ENCODE peak calls at places on chromosomes 13 and 19, in six cellular contexts. One of them, this sample, is unnamed.

GRCh38 chr13:30510091-30510490 is 44.4 kb upstream of the HMGB1 start:
- DNase-seq in activated naive CD4-positive, alpha-beta T cell: no peak
- DNase-seq in lung: no peak
- DNase-seq in neuronal stem cell: no peak
- DNase-seq in activated effector memory CD4-positive, alpha-beta T cell treated with Interleukin-2 at 50 U/mL for 16 hours: no peak
- DNase-seq in activated T-cell treated with anti-CD3 and anti-CD28 coated beads for 1 hour: no peak
- DNase-seq in this sample: no peak

GRCh38 chr19:46728693-46729339 is 11.9 kb upstream of the PRKD2 start:
- DNase-seq in neuronal stem cell: peak
- DNase-seq in activated naive CD4-positive, alpha-beta T cell: peak
- DNase-seq in activated effector memory CD4-positive, alpha-beta T cell treated with Interleukin-2 at 50 U/mL for 16 hours: peak
- DNase-seq in activated T-cell treated with anti-CD3 and anti-CD28 coated beads for 1 hour: peak
- DNase-seq in lung: peak
- DNase-seq in this sample: peak

GRCh38 chr13:53781941-53782340 is 753.3 kb downstream of the OLFM4 start:
- DNase-seq in lung: no peak
- DNase-seq in activated T-cell treated with anti-CD3 and anti-CD28 coated beads for 1 hour: no peak
- DNase-seq in activated naive CD4-positive, alpha-beta T cell: no peak
- DNase-seq in neuronal stem cell: peak
- DNase-seq in activated effector memory CD4-positive, alpha-beta T cell treated with Interleukin-2 at 50 U/mL for 16 hours: no peak
- DNase-seq in this sample: no peak

GRCh38 chr13:112965103-112965502 is 3.9 kb upstream of the MCF2L start:
- DNase-seq in activated naive CD4-positive, alpha-beta T cell: no peak
- DNase-seq in neuronal stem cell: no peak
- DNase-seq in activated T-cell treated with anti-CD3 and anti-CD28 coated beads for 1 hour: no peak
- DNase-seq in activated effector memory CD4-positive, alpha-beta T cell treated with Interleukin-2 at 50 U/mL for 16 hours: no peak
- DNase-seq in lung: no peak
- DNase-seq in this sample: no peak

GRCh38 chr19:54333586-54334298 is 5.2 kb downstream of the LILRA4 start:
- DNase-seq in lung: no peak
- DNase-seq in neuronal stem cell: no peak
- DNase-seq in activated T-cell treated with anti-CD3 and anti-CD28 coated beads for 1 hour: no peak
- DNase-seq in activated naive CD4-positive, alpha-beta T cell: no peak
- DNase-seq in activated effector memory CD4-positive, alpha-beta T cell treated with Interleukin-2 at 50 U/mL for 16 hours: no peak
- DNase-seq in this sample: no peak

GRCh38 chr13:86368924-86369323 is 569.7 kb upstream of the SLITRK6 start:
- DNase-seq in neuronal stem cell: no peak
- DNase-seq in activated effector memory CD4-positive, alpha-beta T cell treated with Interleukin-2 at 50 U/mL for 16 hours: no peak
- DNase-seq in lung: no peak
- DNase-seq in activated naive CD4-positive, alpha-beta T cell: no peak
- DNase-seq in activated T-cell treated with anti-CD3 and anti-CD28 coated beads for 1 hour: no peak
- DNase-seq in this sample: no peak

GRCh38 chr13:112782433-112783010 is 92.7 kb downstream of the ATP11A start:
- DNase-seq in activated effector memory CD4-positive, alpha-beta T cell treated with Interleukin-2 at 50 U/mL for 16 hours: no peak
- DNase-seq in neuronal stem cell: no peak
- DNase-seq in activated T-cell treated with anti-CD3 and anti-CD28 coated beads for 1 hour: no peak
- DNase-seq in activated naive CD4-positive, alpha-beta T cell: no peak
- DNase-seq in lung: no peak
- DNase-seq in this sample: no peak

GRCh38 chr13:41200126-41200525 is 5.8 kb upstream of the KBTBD7 start:
- DNase-seq in neuronal stem cell: no peak
- DNase-seq in lung: no peak
- DNase-seq in activated naive CD4-positive, alpha-beta T cell: no peak
- DNase-seq in activated effector memory CD4-positive, alpha-beta T cell treated with Interleukin-2 at 50 U/mL for 16 hours: no peak
- DNase-seq in activated T-cell treated with anti-CD3 and anti-CD28 coated beads for 1 hour: no peak
- DNase-seq in this sample: no peak

GRCh38 chr19:31402931-31403330 is 53.7 kb upstream of the TSHZ3 start:
- DNase-seq in activated T-cell treated with anti-CD3 and anti-CD28 coated beads for 1 hour: no peak
- DNase-seq in lung: no peak
- DNase-seq in activated naive CD4-positive, alpha-beta T cell: no peak
- DNase-seq in neuronal stem cell: no peak
- DNase-seq in activated effector memory CD4-positive, alpha-beta T cell treated with Interleukin-2 at 50 U/mL for 16 hours: no peak
- DNase-seq in this sample: no peak

GRCh38 chr13:111361046-111361872 is 40.8 kb downstream of the TEX29 start:
- DNase-seq in activated T-cell treated with anti-CD3 and anti-CD28 coated beads for 1 hour: no peak
- DNase-seq in activated effector memory CD4-positive, alpha-beta T cell treated with Interleukin-2 at 50 U/mL for 16 hours: no peak
- DNase-seq in activated naive CD4-positive, alpha-beta T cell: no peak
- DNase-seq in lung: peak
- DNase-seq in neuronal stem cell: no peak
- DNase-seq in this sample: no peak

GRCh38 chr19:50461066-50461875 is 15.0 kb upstream of the EMC10 start:
- DNase-seq in neuronal stem cell: peak
- DNase-seq in activated T-cell treated with anti-CD3 and anti-CD28 coated beads for 1 hour: peak
- DNase-seq in activated naive CD4-positive, alpha-beta T cell: no peak
- DNase-seq in activated effector memory CD4-positive, alpha-beta T cell treated with Interleukin-2 at 50 U/mL for 16 hours: peak
- DNase-seq in lung: peak
- DNase-seq in this sample: no peak

GRCh38 chr19:3536429-3537100 is 2.4 kb upstream of the TEKTIP1 start:
- DNase-seq in lung: no peak
- DNase-seq in activated T-cell treated with anti-CD3 and anti-CD28 coated beads for 1 hour: no peak
- DNase-seq in neuronal stem cell: no peak
- DNase-seq in activated naive CD4-positive, alpha-beta T cell: no peak
- DNase-seq in activated effector memory CD4-positive, alpha-beta T cell treated with Interleukin-2 at 50 U/mL for 16 hours: no peak
- DNase-seq in this sample: no peak

GRCh38 chr19:58474291-58474996 is 1.7 kb upstream of the ZNF446 start:
- DNase-seq in activated naive CD4-positive, alpha-beta T cell: no peak
- DNase-seq in activated T-cell treated with anti-CD3 and anti-CD28 coated beads for 1 hour: no peak
- DNase-seq in lung: no peak
- DNase-seq in neuronal stem cell: no peak
- DNase-seq in activated effector memory CD4-positive, alpha-beta T cell treated with Interleukin-2 at 50 U/mL for 16 hours: no peak
- DNase-seq in this sample: no peak

GRCh38 chr19:18202759-18203407 is 959 bp downstream of the RAB3A start:
- DNase-seq in activated naive CD4-positive, alpha-beta T cell: no peak
- DNase-seq in activated effector memory CD4-positive, alpha-beta T cell treated with Interleukin-2 at 50 U/mL for 16 hours: no peak
- DNase-seq in activated T-cell treated with anti-CD3 and anti-CD28 coated beads for 1 hour: no peak
- DNase-seq in neuronal stem cell: no peak
- DNase-seq in lung: no peak
- DNase-seq in this sample: no peak

GRCh38 chr13:44317752-44318550 is 55.7 kb upstream of the SERP2 start:
- DNase-seq in activated effector memory CD4-positive, alpha-beta T cell treated with Interleukin-2 at 50 U/mL for 16 hours: no peak
- DNase-seq in activated naive CD4-positive, alpha-beta T cell: no peak
- DNase-seq in neuronal stem cell: no peak
- DNase-seq in activated T-cell treated with anti-CD3 and anti-CD28 coated beads for 1 hour: no peak
- DNase-seq in lung: no peak
- DNase-seq in this sample: no peak

GRCh38 chr13:85223883-85224656 is 575.1 kb downstream of the SLITRK6 start:
- DNase-seq in activated effector memory CD4-positive, alpha-beta T cell treated with Interleukin-2 at 50 U/mL for 16 hours: no peak
- DNase-seq in activated naive CD4-positive, alpha-beta T cell: no peak
- DNase-seq in neuronal stem cell: no peak
- DNase-seq in activated T-cell treated with anti-CD3 and anti-CD28 coated beads for 1 hour: no peak
- DNase-seq in lung: no peak
- DNase-seq in this sample: no peak

GRCh38 chr19:31055454-31055853 is 293.8 kb downstream of the TSHZ3 start:
- DNase-seq in activated effector memory CD4-positive, alpha-beta T cell treated with Interleukin-2 at 50 U/mL for 16 hours: no peak
- DNase-seq in activated T-cell treated with anti-CD3 and anti-CD28 coated beads for 1 hour: no peak
- DNase-seq in activated naive CD4-positive, alpha-beta T cell: no peak
- DNase-seq in neuronal stem cell: no peak
- DNase-seq in lung: no peak
- DNase-seq in this sample: no peak

GRCh38 chr19:38837656-38838121 is 6.1 kb upstream of the ECH1 start:
- DNase-seq in lung: no peak
- DNase-seq in activated naive CD4-positive, alpha-beta T cell: no peak
- DNase-seq in neuronal stem cell: no peak
- DNase-seq in activated effector memory CD4-positive, alpha-beta T cell treated with Interleukin-2 at 50 U/mL for 16 hours: no peak
- DNase-seq in activated T-cell treated with anti-CD3 and anti-CD28 coated beads for 1 hour: no peak
- DNase-seq in this sample: no peak

GRCh38 chr13:74966814-74967213 is 515.2 kb downstream of the TBC1D4 start:
- DNase-seq in neuronal stem cell: no peak
- DNase-seq in activated effector memory CD4-positive, alpha-beta T cell treated with Interleukin-2 at 50 U/mL for 16 hours: no peak
- DNase-seq in activated naive CD4-positive, alpha-beta T cell: no peak
- DNase-seq in activated T-cell treated with anti-CD3 and anti-CD28 coated beads for 1 hour: no peak
- DNase-seq in lung: no peak
- DNase-seq in this sample: no peak

GRCh38 chr19:16836115-16836905 is 7.1 kb downstream of the SIN3B start:
- DNase-seq in lung: no peak
- DNase-seq in activated naive CD4-positive, alpha-beta T cell: no peak
- DNase-seq in neuronal stem cell: no peak
- DNase-seq in activated T-cell treated with anti-CD3 and anti-CD28 coated beads for 1 hour: no peak
- DNase-seq in activated effector memory CD4-positive, alpha-beta T cell treated with Interleukin-2 at 50 U/mL for 16 hours: no peak
- DNase-seq in this sample: peak

GRCh38 chr13:110509478-110509926 is 52.0 kb downstream of the RAB20 start:
- DNase-seq in activated naive CD4-positive, alpha-beta T cell: no peak
- DNase-seq in activated effector memory CD4-positive, alpha-beta T cell treated with Interleukin-2 at 50 U/mL for 16 hours: no peak
- DNase-seq in lung: no peak
- DNase-seq in activated T-cell treated with anti-CD3 and anti-CD28 coated beads for 1 hour: no peak
- DNase-seq in neuronal stem cell: no peak
- DNase-seq in this sample: no peak